ENCODE peak calls at places on chromosomes 4 and X, in nine cellular contexts. E, N, I, K, G, Q, M, F and W are unnamed samples.
A peak's percentile ranks its signal among the peaks of the same experiment; 100 is the strongest.

GRCh38 chr4:150305995-150306394 is 227.8 kb downstream of the DCLK2 start:
- DNase-seq in E (no peak), N (no peak), I (no peak), K (no peak), G (no peak), Q (peak; percentile 84), M (no peak), F (no peak), W (no peak)

GRCh38 chr4:10159671-10160070 is 43.1 kb upstream of the WDR1 start:
- DNase-seq in E (no peak), N (no peak), I (no peak), K (no peak), G (no peak), Q (no peak), M (no peak), F (no peak), W (no peak)

GRCh38 chrX:74419861-74420193 is 1.5 kb upstream of the SLC16A2 start:
- DNase-seq in E (no peak), N (no peak), I (no peak), K (no peak), G (no peak), Q (no peak), M (no peak), F (peak; percentile 33), W (peak; percentile 62)

GRCh38 chrX:23276475-23276874 is 58.2 kb upstream of the PTCHD1 start:
- DNase-seq in E (no peak), N (no peak), I (no peak), K (no peak), G (no peak), Q (no peak), M (no peak), F (no peak), W (no peak)

GRCh38 chrX:38879631-38880220 is 78.5 kb downstream of the MID1IP1 start:
- DNase-seq in E (no peak), N (no peak), I (peak; percentile 18), K (no peak), G (no peak), Q (peak; percentile 34), M (no peak), F (peak; percentile 61), W (no peak)

GRCh38 chr4:125266901-125267601 is 47.7 kb upstream of the FAT4 start:
- DNase-seq in E (no peak), N (no peak), I (no peak), K (no peak), G (peak; percentile 31), Q (peak; percentile 84), M (no peak), F (no peak), W (no peak)

GRCh38 chr4:150181536-150181935 is 103.3 kb downstream of the DCLK2 start:
- DNase-seq in E (no peak), N (no peak), I (no peak), K (no peak), G (no peak), Q (peak; percentile 49), M (no peak), F (no peak), W (no peak)

GRCh38 chrX:38341442-38341841 is 11.0 kb upstream of the OTC start:
- DNase-seq in E (no peak), N (no peak), I (no peak), K (no peak), G (no peak), Q (no peak), M (no peak), F (no peak), W (no peak)

GRCh38 chrX:131752493-131753198 is 208.8 kb downstream of the OR13H1 start:
- DNase-seq in E (peak; percentile 62), N (no peak), I (peak; percentile 67), K (no peak), G (no peak), Q (no peak), M (peak; percentile 87), F (no peak), W (peak; percentile 81)

GRCh38 chr4:119068529-119068962 is 67.1 kb upstream of the MYOZ2 start:
- DNase-seq in E (no peak), N (no peak), I (no peak), K (no peak), G (no peak), Q (no peak), M (no peak), F (no peak), W (no peak)

GRCh38 chrX:98141466-98141865 is 1257.8 kb downstream of the RPA4 start:
- DNase-seq in E (no peak), N (no peak), I (no peak), K (no peak), G (no peak), Q (no peak), M (no peak), F (no peak), W (no peak)

GRCh38 chr4:126405369-126405982 is 1090.7 kb downstream of the FAT4 start:
- DNase-seq in E (no peak), N (no peak), I (no peak), K (no peak), G (no peak), Q (peak; percentile 36), M (no peak), F (no peak), W (no peak)

GRCh38 chrX:15206306-15206705 is 63.6 kb downstream of the ASB9 start:
- DNase-seq in E (no peak), N (no peak), I (no peak), K (no peak), G (no peak), Q (peak; percentile 21), M (no peak), F (no peak), W (no peak)

GRCh38 chr4:56741595-56741994 is 60.5 kb upstream of the HOPX start:
- DNase-seq in E (no peak), N (no peak), I (no peak), K (no peak), G (no peak), Q (no peak), M (no peak), F (no peak), W (no peak)

GRCh38 chr4:109332926-109333464 is 30.5 kb upstream of the COL25A1 start:
- DNase-seq in E (no peak), N (no peak), I (no peak), K (no peak), G (peak; percentile 88), Q (peak; percentile 27), M (no peak), F (no peak), W (no peak)

GRCh38 chrX:127888767-127889166 is 163.4 kb downstream of the ACTRT1 start:
- DNase-seq in E (no peak), N (no peak), I (no peak), K (no peak), G (no peak), Q (no peak), M (no peak), F (no peak), W (no peak)

GRCh38 chr4:152870605-152871004 is 65.5 kb upstream of the FHDC1 start:
- DNase-seq in E (no peak), N (no peak), I (no peak), K (no peak), G (no peak), Q (no peak), M (no peak), F (no peak), W (no peak)

GRCh38 chr4:182643801-182644311 is 273.3 kb downstream of the DCTD start:
- DNase-seq in E (no peak), N (no peak), I (no peak), K (no peak), G (no peak), Q (peak; percentile 78), M (peak; percentile 78), F (peak; percentile 55), W (no peak)

GRCh38 chr4:1200425-1201035 is 28.1 kb upstream of the SPON2 start:
- DNase-seq in E (no peak), N (no peak), I (peak; percentile 70), K (no peak), G (peak; percentile 36), Q (peak; percentile 86), M (peak; percentile 73), F (peak; percentile 71), W (no peak)

GRCh38 chr4:76156635-76157034 is 8.4 kb upstream of the NUP54 start:
- DNase-seq in E (no peak), N (no peak), I (no peak), K (no peak), G (no peak), Q (peak; percentile 5), M (no peak), F (no peak), W (no peak)

GRCh38 chrX:48813605-48814004 is 11.7 kb downstream of the HDAC6 start:
- DNase-seq in E (no peak), N (no peak), I (no peak), K (no peak), G (no peak), Q (no peak), M (no peak), F (no peak), W (no peak)

GRCh38 chr4:115165503-115165902 is 52.1 kb upstream of the NDST4 start:
- DNase-seq in E (no peak), N (no peak), I (no peak), K (no peak), G (no peak), Q (peak; percentile 58), M (no peak), F (no peak), W (no peak)

GRCh38 chr4:8820178-8821102 is 51.2 kb downstream of the HMX1 start:
- DNase-seq in E (no peak), N (no peak), I (no peak), K (no peak), G (peak; percentile 35), Q (no peak), M (peak; percentile 62), F (peak; percentile 24), W (peak; percentile 48)

GRCh38 chrX:135480076-135480475 is 40.4 kb upstream of the INTS6L start:
- DNase-seq in E (no peak), N (no peak), I (no peak), K (no peak), G (no peak), Q (no peak), M (no peak), F (no peak), W (no peak)

GRCh38 chr4:56976878-56977320 is 507 bp downstream of the NOA1 start:
- DNase-seq in E (peak; percentile 11), N (peak; percentile 19), I (no peak), K (no peak), G (peak; percentile 87), Q (no peak), M (peak; percentile 76), F (peak; percentile 64), W (peak; percentile 89)

GRCh38 chr4:55002431-55002830 is 123.0 kb downstream of the KDR start:
- DNase-seq in E (no peak), N (no peak), I (no peak), K (no peak), G (no peak), Q (no peak), M (no peak), F (no peak), W (no peak)

GRCh38 chrX:70613295-70613694 is 168.7 kb downstream of the DLG3 start:
- DNase-seq in E (no peak), N (no peak), I (no peak), K (no peak), G (no peak), Q (peak; percentile 12), M (no peak), F (no peak), W (no peak)

GRCh38 chr4:121978169-121978516 is 26.3 kb upstream of the TRPC3 start:
- DNase-seq in E (no peak), N (no peak), I (no peak), K (no peak), G (no peak), Q (no peak), M (no peak), F (no peak), W (no peak)

GRCh38 chr4:187972135-187972534 is 23.4 kb upstream of the ZFP42 start:
- DNase-seq in E (no peak), N (no peak), I (no peak), K (no peak), G (no peak), Q (peak; percentile 4), M (no peak), F (no peak), W (no peak)

GRCh38 chr4:70737006-70737405 is 15.2 kb downstream of the RUFY3 start:
- DNase-seq in E (no peak), N (no peak), I (no peak), K (no peak), G (no peak), Q (peak; percentile 68), M (no peak), F (no peak), W (no peak)

GRCh38 chr4:15024386-15024785 is 22.1 kb downstream of the CPEB2 start:
- DNase-seq in E (no peak), N (no peak), I (no peak), K (no peak), G (no peak), Q (no peak), M (no peak), F (no peak), W (no peak)